ENCODE peak calls at places on chromosomes 12 and 14, in nine cellular contexts. Q is A549, H is HCT116, P is HL-60, G is Panc1, I is K562, Z is HepG2, K is GM12878, A is SK-N-SH. R is an unnamed sample.

GRCh38 chr12:131272415-131272814 is 318.7 kb downstream of the ADGRD1 start:
- DNase-seq in Q (no peak), H (no peak), P (no peak), G (no peak), I (no peak), Z (no peak), K (no peak), A (no peak), R (no peak)

GRCh38 chr12:34405286-34406227 is 383.3 kb downstream of the ALG10 start:
- DNase-seq in Q (no peak), H (no peak), P (no peak), G (no peak), I (no peak), Z (no peak), K (no peak), A (peak), R (no peak)

GRCh38 chr12:3315201-3315661 is 175.8 kb upstream of the PRMT8 start:
- DNase-seq in Q (no peak), H (no peak), P (no peak), G (no peak), I (no peak), Z (no peak), K (no peak), A (peak), R (no peak)

GRCh38 chr12:13101854-13102375 is 1.6 kb downstream of the GSG1 start:
- DNase-seq in Q (peak), H (no peak), P (no peak), G (no peak), I (no peak), Z (peak), K (no peak), A (no peak), R (no peak)

GRCh38 chr12:95701275-95701674 is 89.3 kb downstream of the NTN4 start:
- DNase-seq in Q (no peak), H (no peak), P (no peak), G (no peak), I (no peak), Z (no peak), K (no peak), A (no peak), R (no peak)

GRCh38 chr12:30694412-30694955 is 1.2 kb downstream of the IPO8 start:
- DNase-seq in Q (no peak), H (no peak), P (no peak), G (no peak), I (peak), Z (no peak), K (no peak), A (no peak), R (peak)

GRCh38 chr14:31286456-31287293 is 79.1 kb upstream of the HECTD1 start:
- DNase-seq in Q (no peak), H (peak), P (peak), G (no peak), I (peak), Z (peak), K (no peak), A (no peak), R (peak)

GRCh38 chr14:96424104-96424989 is 32.4 kb downstream of the AK7 start:
- DNase-seq in Q (peak), H (peak), P (peak), G (peak), I (peak), Z (peak), K (peak), A (peak), R (peak)

GRCh38 chr12:51218607-51219161 is 822 bp upstream of the POU6F1 start:
- DNase-seq in Q (no peak), H (no peak), P (no peak), G (no peak), I (peak), Z (peak), K (no peak), A (no peak), R (peak)

GRCh38 chr14:104115691-104116543 is 22.5 kb upstream of the KIF26A start:
- DNase-seq in Q (no peak), H (no peak), P (no peak), G (no peak), I (no peak), Z (no peak), K (no peak), A (peak), R (no peak)

DNA sequence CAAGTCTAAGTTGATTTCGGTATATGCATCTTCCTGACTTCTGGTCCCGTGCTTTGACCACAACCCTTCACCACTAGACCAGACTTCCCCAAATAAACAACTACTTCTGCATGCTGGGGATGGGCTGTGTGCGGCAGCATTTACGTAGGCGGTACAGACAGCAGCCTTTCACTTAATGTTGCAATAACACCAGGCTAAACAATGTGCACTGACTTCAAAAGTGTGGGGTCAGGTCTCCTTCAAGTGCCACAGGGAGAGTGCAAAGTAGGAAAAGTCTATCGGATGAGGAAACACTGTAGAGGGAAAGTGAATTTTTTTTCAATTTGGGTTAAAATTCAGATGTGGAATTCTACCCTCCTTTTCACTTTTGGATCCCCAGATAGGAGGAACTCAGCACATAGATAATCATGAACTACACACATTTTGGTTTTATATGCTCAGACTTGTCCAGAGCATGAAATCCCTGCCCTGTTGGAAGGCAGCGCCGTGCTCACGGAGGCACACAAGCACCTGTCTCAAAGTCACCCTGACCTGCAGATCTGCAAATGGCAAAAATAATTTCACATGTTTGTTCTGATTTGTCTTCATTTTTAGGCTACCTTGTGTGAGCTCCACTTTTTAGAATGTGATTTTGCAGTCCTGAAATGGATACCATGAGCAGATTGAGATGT is 3.6 kb upstream of the FOS start:
- DNase-seq in Q (no peak), H (no peak), P (peak), G (no peak), I (no peak), Z (no peak), K (peak), A (no peak), R (no peak)
- TF ChIP-seq REST in Q (no peak), H (no peak), P (no peak), G (no peak), I (no peak), Z (no peak), K (no peak), A (no peak), R (no peak)

GRCh38 chr14:64496764-64497163 is 6.9 kb downstream of the ZBTB25 start:
- DNase-seq in Q (no peak), H (no peak), P (no peak), G (no peak), I (no peak), Z (no peak), K (no peak), A (no peak), R (no peak)

GRCh38 chr14:64502476-64503183 is 1.0 kb downstream of the ZBTB25 start:
- DNase-seq in Q (no peak), H (no peak), P (no peak), G (no peak), I (peak), Z (no peak), K (no peak), A (no peak), R (peak)

GRCh38 chr14:64503184-64503433 is 529 bp downstream of the ZBTB25 start:
- DNase-seq in Q (no peak), H (no peak), P (no peak), G (no peak), I (no peak), Z (no peak), K (no peak), A (no peak), R (peak)

GRCh38 chr14:64501326-64502171 is 2.1 kb downstream of the ZBTB25 start:
- DNase-seq in Q (no peak), H (no peak), P (no peak), G (no peak), I (peak), Z (peak), K (no peak), A (peak), R (no peak)

GRCh38 chr14:64500088-64500487 is 3.5 kb downstream of the ZBTB25 start:
- DNase-seq in Q (no peak), H (no peak), P (no peak), G (no peak), I (no peak), Z (no peak), K (no peak), A (no peak), R (no peak)
- H3K4me3 ChIP-seq in Q (no peak), H (no peak), P (no peak), G (no peak), I (no peak), Z (no peak), K (peak), A (no peak), R (no peak)

GRCh38 chr14:54355698-54356097 is 41.1 kb upstream of the CDKN3 start:
- DNase-seq in Q (no peak), H (no peak), P (no peak), G (no peak), I (no peak), Z (no peak), K (no peak), A (no peak), R (no peak)

GRCh38 chr14:54354968-54355641 is 41.7 kb upstream of the CDKN3 start:
- DNase-seq in Q (no peak), H (no peak), P (no peak), G (no peak), I (no peak), Z (no peak), K (no peak), A (no peak), R (no peak)

GRCh38 chr14:54354096-54354495 is 42.7 kb upstream of the CDKN3 start:
- DNase-seq in Q (no peak), H (no peak), P (peak), G (no peak), I (no peak), Z (peak), K (no peak), A (no peak), R (no peak)

GRCh38 chr14:54353694-54354093 is 43.1 kb upstream of the CDKN3 start:
- DNase-seq in Q (no peak), H (no peak), P (no peak), G (no peak), I (no peak), Z (no peak), K (no peak), A (no peak), R (no peak)

DNA sequence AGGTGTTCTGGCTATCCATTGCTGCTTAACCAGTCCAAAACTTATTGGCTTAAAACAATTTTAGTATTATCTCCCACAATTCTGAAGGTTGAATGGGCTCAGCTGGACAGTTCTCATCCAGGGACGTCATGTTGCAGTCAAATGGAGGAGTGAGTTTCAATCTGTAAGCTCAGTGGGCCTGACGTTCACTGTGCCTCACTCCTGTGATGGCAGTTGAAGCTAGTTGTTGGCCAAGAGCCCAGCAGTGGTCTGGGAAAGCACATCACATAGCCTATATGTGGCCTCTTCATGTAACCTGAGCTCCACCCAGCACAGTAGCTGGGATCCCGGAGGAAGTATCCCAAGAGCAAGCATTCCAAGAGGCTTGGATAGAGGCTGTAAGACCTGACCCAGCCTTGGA is 40.6 kb upstream of the CDKN3 start:
- DNase-seq in Q (no peak), H (no peak), P (no peak), G (no peak), I (no peak), Z (peak), K (no peak), A (no peak), R (no peak)
- TF ChIP-seq REST in Q (no peak), H (no peak), P (no peak), G (no peak), I (no peak), Z (no peak), K (no peak), A (no peak), R (no peak)

GRCh38 chr12:110666892-110667291 is 22.0 kb downstream of the HVCN1 start:
- DNase-seq in Q (no peak), H (no peak), P (no peak), G (no peak), I (no peak), Z (no peak), K (no peak), A (no peak), R (no peak)
- H3K4me3 ChIP-seq in Q (no peak), H (no peak), P (no peak), G (no peak), I (no peak), Z (no peak), K (peak), A (no peak), R (no peak)

GRCh38 chr14:38522724-38523123 is 266.8 kb upstream of the CLEC14A start:
- DNase-seq in Q (no peak), H (no peak), P (no peak), G (no peak), I (no peak), Z (no peak), K (no peak), A (no peak), R (no peak)
- TF ChIP-seq REST in Q (no peak), H (no peak), P (no peak), G (no peak), I (no peak), Z (no peak), K (no peak), A (no peak), R (no peak)